ENCODE peak calls at places on chromosomes 5 and 9, in four cellular contexts. I, S, R and L are unnamed samples.

GRCh38 chr5:34007116-34007674 is 655 bp downstream of the AMACR start:
- DNase-seq in I (no peak), S (no peak), R (peak), L (no peak)

GRCh38 chr5:10602031-10602806 is 38.3 kb downstream of the ANKRD33B start:
- DNase-seq in I (peak), S (no peak), R (peak), L (no peak)

GRCh38 chr5:54446169-54446786 is 9.2 kb upstream of the HSPB3 start:
- DNase-seq in I (no peak), S (no peak), R (no peak), L (no peak)

GRCh38 chr5:178489281-178489976 is 100.8 kb downstream of the COL23A1 start:
- DNase-seq in I (no peak), S (no peak), R (no peak), L (no peak)

GRCh38 chr9:18829858-18830257 is 203.2 kb downstream of the SAXO1 start:
- DNase-seq in I (no peak), S (no peak), R (no peak), L (no peak)

GRCh38 chr9:87792831-87793288 is 66.9 kb downstream of the CTSL start:
- DNase-seq in I (peak), S (peak), R (peak), L (no peak)

GRCh38 chr5:130337179-130337888 is 433.1 kb downstream of the CHSY3 start:
- DNase-seq in I (no peak), S (no peak), R (no peak), L (no peak)

GRCh38 chr9:81825831-81826540 is 102.2 kb upstream of the SPATA31D4 start:
- DNase-seq in I (no peak), S (no peak), R (no peak), L (no peak)

GRCh38 chr5:83015676-83016075 is 61.5 kb downstream of the TMEM167A start:
- DNase-seq in I (no peak), S (no peak), R (no peak), L (no peak)

GRCh38 chr5:150246424-150246823 is 43.1 kb downstream of the CAMK2A start:
- DNase-seq in I (no peak), S (no peak), R (no peak), L (no peak)

GRCh38 chr9:99855467-99856176 is 33.9 kb downstream of the NR4A3 start:
- DNase-seq in I (no peak), S (no peak), R (no peak), L (no peak)